ENCODE peak calls at places on chromosomes 3 and 15, in five cellular contexts. One of them, this sample, is unnamed.

GRCh38 chr3:119463171-119464169 is at the start of gene TMEM39A:
- DNase-seq in heart left ventricle: peak; percentile 100
- DNase-seq in tibial artery: peak; percentile 100
- DNase-seq in fibroblast of lung: peak; percentile 96
- DNase-seq in left ventricle myocardium inferior: peak; percentile 100
- DNase-seq in this sample: peak; percentile 100

GRCh38 chr3:20537234-20537633 is 351.2 kb upstream of the SGO1 start:
- DNase-seq in heart left ventricle: no peak
- DNase-seq in tibial artery: no peak
- DNase-seq in fibroblast of lung: no peak
- DNase-seq in left ventricle myocardium inferior: no peak
- DNase-seq in this sample: no peak

GRCh38 chr3:178289544-178290160 is 246.6 kb upstream of the KCNMB2 start:
- DNase-seq in heart left ventricle: no peak
- DNase-seq in tibial artery: no peak
- DNase-seq in fibroblast of lung: no peak
- DNase-seq in left ventricle myocardium inferior: peak; percentile 22
- DNase-seq in this sample: peak; percentile 49

GRCh38 chr15:25171856-25172687 is 217.3 kb downstream of the SNRPN start:
- DNase-seq in heart left ventricle: no peak
- DNase-seq in tibial artery: no peak
- DNase-seq in fibroblast of lung: no peak
- DNase-seq in left ventricle myocardium inferior: peak; percentile 6
- DNase-seq in this sample: peak; percentile 51

GRCh38 chr15:56537881-56538280 is 72.9 kb upstream of the MNS1 start:
- DNase-seq in heart left ventricle: peak; percentile 65
- DNase-seq in tibial artery: no peak
- DNase-seq in fibroblast of lung: peak; percentile 6
- DNase-seq in left ventricle myocardium inferior: no peak
- DNase-seq in this sample: peak; percentile 72

GRCh38 chr3:5728085-5728484 is 540.6 kb downstream of the EDEM1 start:
- DNase-seq in heart left ventricle: no peak
- DNase-seq in tibial artery: no peak
- DNase-seq in fibroblast of lung: no peak
- DNase-seq in left ventricle myocardium inferior: no peak
- DNase-seq in this sample: no peak

GRCh38 chr3:18988619-18989229 is 159.6 kb upstream of the KCNH8 start:
- DNase-seq in heart left ventricle: no peak
- DNase-seq in tibial artery: no peak
- DNase-seq in fibroblast of lung: peak; percentile 1
- DNase-seq in left ventricle myocardium inferior: no peak
- DNase-seq in this sample: no peak

GRCh38 chr3:124318014-124318413 is 326.1 kb upstream of the ROPN1 start:
- DNase-seq in heart left ventricle: no peak
- DNase-seq in tibial artery: no peak
- DNase-seq in fibroblast of lung: no peak
- DNase-seq in left ventricle myocardium inferior: no peak
- DNase-seq in this sample: no peak

GRCh38 chr3:47781326-47781684 is 388 bp downstream of the SMARCC1 start:
- DNase-seq in heart left ventricle: peak; percentile 83
- DNase-seq in tibial artery: peak; percentile 81
- DNase-seq in fibroblast of lung: no peak
- DNase-seq in left ventricle myocardium inferior: peak; percentile 70
- DNase-seq in this sample: no peak

GRCh38 chr3:177378168-177378567 is 180.9 kb upstream of the TBL1XR1 start:
- DNase-seq in heart left ventricle: no peak
- DNase-seq in tibial artery: no peak
- DNase-seq in fibroblast of lung: no peak
- DNase-seq in left ventricle myocardium inferior: no peak
- DNase-seq in this sample: no peak

GRCh38 chr3:3906171-3906570 is 106.9 kb downstream of the LRRN1 start:
- DNase-seq in heart left ventricle: no peak
- DNase-seq in tibial artery: no peak
- DNase-seq in fibroblast of lung: no peak
- DNase-seq in left ventricle myocardium inferior: no peak
- DNase-seq in this sample: peak; percentile 33

GRCh38 chr3:173065543-173065970 is 75.5 kb downstream of the SPATA16 start:
- DNase-seq in heart left ventricle: no peak
- DNase-seq in tibial artery: no peak
- DNase-seq in fibroblast of lung: peak; percentile 55
- DNase-seq in left ventricle myocardium inferior: no peak
- DNase-seq in this sample: no peak

GRCh38 chr15:69045810-69046209 is 31.3 kb downstream of the NOX5 start:
- DNase-seq in heart left ventricle: no peak
- DNase-seq in tibial artery: no peak
- DNase-seq in fibroblast of lung: peak; percentile 57
- DNase-seq in left ventricle myocardium inferior: no peak
- DNase-seq in this sample: no peak

GRCh38 chr15:61702224-61703120 is 357.8 kb downstream of the VPS13C start:
- DNase-seq in heart left ventricle: no peak
- DNase-seq in tibial artery: no peak
- DNase-seq in fibroblast of lung: no peak
- DNase-seq in left ventricle myocardium inferior: no peak
- DNase-seq in this sample: no peak

GRCh38 chr3:17749281-17749680 is 6.8 kb upstream of the TBC1D5 start:
- DNase-seq in heart left ventricle: no peak
- DNase-seq in tibial artery: no peak
- DNase-seq in fibroblast of lung: no peak
- DNase-seq in left ventricle myocardium inferior: no peak
- DNase-seq in this sample: no peak

GRCh38 chr3:175940881-175941280 is 1081.7 kb downstream of the NAALADL2 start:
- DNase-seq in heart left ventricle: no peak
- DNase-seq in tibial artery: no peak
- DNase-seq in fibroblast of lung: no peak
- DNase-seq in left ventricle myocardium inferior: no peak
- DNase-seq in this sample: no peak

GRCh38 chr3:51974963-51975856 is at the start of gene ABHD14A:
- DNase-seq in heart left ventricle: peak; percentile 90
- DNase-seq in tibial artery: peak; percentile 86
- DNase-seq in fibroblast of lung: peak; percentile 52
- DNase-seq in left ventricle myocardium inferior: peak; percentile 74
- DNase-seq in this sample: peak; percentile 92

GRCh38 chr3:137110392-137110996 is 152.7 kb downstream of the IL20RB start:
- DNase-seq in heart left ventricle: no peak
- DNase-seq in tibial artery: no peak
- DNase-seq in fibroblast of lung: peak; percentile 23
- DNase-seq in left ventricle myocardium inferior: no peak
- DNase-seq in this sample: no peak

GRCh38 chr15:99421172-99421656 is 144.6 kb upstream of the MEF2A start:
- DNase-seq in heart left ventricle: no peak
- DNase-seq in tibial artery: peak; percentile 33
- DNase-seq in fibroblast of lung: peak; percentile 20
- DNase-seq in left ventricle myocardium inferior: no peak
- DNase-seq in this sample: no peak

GRCh38 chr3:126307083-126307482 is 50.1 kb downstream of the KLF15 start:
- DNase-seq in heart left ventricle: peak; percentile 29
- DNase-seq in tibial artery: peak; percentile 62
- DNase-seq in fibroblast of lung: no peak
- DNase-seq in left ventricle myocardium inferior: no peak
- DNase-seq in this sample: no peak

GRCh38 chr3:101827211-101828174 is 21.8 kb upstream of the NFKBIZ start:
- DNase-seq in heart left ventricle: peak; percentile 79
- DNase-seq in tibial artery: peak; percentile 87
- DNase-seq in fibroblast of lung: peak; percentile 87
- DNase-seq in left ventricle myocardium inferior: peak; percentile 67
- DNase-seq in this sample: peak; percentile 88

GRCh38 chr3:171892457-171892856 is 49.3 kb downstream of the TMEM212 start:
- DNase-seq in heart left ventricle: no peak
- DNase-seq in tibial artery: no peak
- DNase-seq in fibroblast of lung: no peak
- DNase-seq in left ventricle myocardium inferior: no peak
- DNase-seq in this sample: no peak

GRCh38 chr3:113658107-113658506 is 38.3 kb downstream of the USF3 start:
- DNase-seq in heart left ventricle: no peak
- DNase-seq in tibial artery: no peak
- DNase-seq in fibroblast of lung: no peak
- DNase-seq in left ventricle myocardium inferior: no peak
- DNase-seq in this sample: no peak

GRCh38 chr3:177968891-177969290 is 567.3 kb upstream of the KCNMB2 start:
- DNase-seq in heart left ventricle: no peak
- DNase-seq in tibial artery: no peak
- DNase-seq in fibroblast of lung: peak; percentile 68
- DNase-seq in left ventricle myocardium inferior: no peak
- DNase-seq in this sample: no peak

GRCh38 chr15:41944313-41944940 is 27.9 kb downstream of the EHD4 start:
- DNase-seq in heart left ventricle: no peak
- DNase-seq in tibial artery: peak; percentile 80
- DNase-seq in fibroblast of lung: peak; percentile 95
- DNase-seq in left ventricle myocardium inferior: peak; percentile 55
- DNase-seq in this sample: no peak

GRCh38 chr15:73767794-73768501 is 14.8 kb upstream of the INSYN1 start:
- DNase-seq in heart left ventricle: no peak
- DNase-seq in tibial artery: no peak
- DNase-seq in fibroblast of lung: no peak
- DNase-seq in left ventricle myocardium inferior: no peak
- DNase-seq in this sample: no peak

GRCh38 chr3:32797776-32798175 is 20.0 kb upstream of the TRIM71 start:
- DNase-seq in heart left ventricle: no peak
- DNase-seq in tibial artery: no peak
- DNase-seq in fibroblast of lung: no peak
- DNase-seq in left ventricle myocardium inferior: no peak
- DNase-seq in this sample: no peak

GRCh38 chr3:185488465-185488864 is 10.4 kb downstream of the TMEM41A start:
- DNase-seq in heart left ventricle: no peak
- DNase-seq in tibial artery: no peak
- DNase-seq in fibroblast of lung: no peak
- DNase-seq in left ventricle myocardium inferior: no peak
- DNase-seq in this sample: no peak

GRCh38 chr3:188206787-188207186 is 52.8 kb downstream of the LPP start:
- DNase-seq in heart left ventricle: no peak
- DNase-seq in tibial artery: no peak
- DNase-seq in fibroblast of lung: no peak
- DNase-seq in left ventricle myocardium inferior: no peak
- DNase-seq in this sample: no peak
- H3K4me1 ChIP-seq in heart left ventricle: peaks cover 6% of the 10 kb centered on the region
- H3K4me1 ChIP-seq in tibial artery: peaks cover 94% of the 10 kb centered on the region
- H3K4me1 ChIP-seq in fibroblast of lung: peaks cover 22% of the 10 kb centered on the region
- H3K4me1 ChIP-seq in left ventricle myocardium inferior: peaks cover 76% of the 10 kb centered on the region
- H3K4me1 ChIP-seq in this sample: peaks cover 5% of the 10 kb centered on the region

DNA sequence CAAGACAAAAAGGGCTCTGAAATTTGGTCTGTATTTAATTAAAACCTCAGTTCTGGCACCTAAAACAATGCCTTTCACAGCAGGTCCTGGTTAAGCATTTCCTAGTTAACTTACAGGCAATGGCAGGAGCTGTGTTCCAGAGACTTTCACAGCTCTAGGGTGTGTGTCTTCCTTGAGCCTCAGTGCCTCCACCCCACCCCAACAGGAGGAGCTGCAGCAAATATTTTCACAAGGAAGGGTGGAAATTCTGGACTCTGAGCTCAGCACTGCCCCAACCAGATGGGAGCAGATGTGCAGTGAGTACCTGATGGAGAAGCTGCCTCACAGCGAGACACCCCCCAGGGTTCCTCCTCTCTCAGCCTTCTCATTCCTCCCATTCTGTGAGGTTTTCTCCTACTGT is 106.3 kb upstream of the SPATA12 start:
- DNase-seq in heart left ventricle: no peak
- DNase-seq in tibial artery: no peak
- DNase-seq in fibroblast of lung: no peak
- DNase-seq in left ventricle myocardium inferior: no peak
- DNase-seq in this sample: no peak
- TF ChIP-seq CTCF in heart left ventricle: no peak
- TF ChIP-seq CTCF in tibial artery: no peak
- TF ChIP-seq CTCF in fibroblast of lung: no peak
- TF ChIP-seq CTCF in left ventricle myocardium inferior: no peak
- TF ChIP-seq CTCF in this sample: no peak

GRCh38 chr3:139260793-139261736 is 82.8 kb upstream of the MRPS22 start:
- DNase-seq in heart left ventricle: no peak
- DNase-seq in tibial artery: no peak
- DNase-seq in fibroblast of lung: no peak
- DNase-seq in left ventricle myocardium inferior: no peak
- DNase-seq in this sample: no peak

GRCh38 chr3:139260041-139260486 is 83.8 kb upstream of the MRPS22 start:
- DNase-seq in heart left ventricle: no peak
- DNase-seq in tibial artery: no peak
- DNase-seq in fibroblast of lung: no peak
- DNase-seq in left ventricle myocardium inferior: no peak
- DNase-seq in this sample: no peak

GRCh38 chr3:139261754-139262632 is 81.8 kb upstream of the MRPS22 start:
- DNase-seq in heart left ventricle: no peak
- DNase-seq in tibial artery: no peak
- DNase-seq in fibroblast of lung: no peak
- DNase-seq in left ventricle myocardium inferior: no peak
- DNase-seq in this sample: no peak

GRCh38 chr3:139259398-139259797 is 84.4 kb upstream of the MRPS22 start:
- DNase-seq in heart left ventricle: no peak
- DNase-seq in tibial artery: no peak
- DNase-seq in fibroblast of lung: no peak
- DNase-seq in left ventricle myocardium inferior: no peak
- DNase-seq in this sample: no peak

GRCh38 chr3:139258276-139258675 is 85.5 kb upstream of the MRPS22 start:
- DNase-seq in heart left ventricle: no peak
- DNase-seq in tibial artery: no peak
- DNase-seq in fibroblast of lung: no peak
- DNase-seq in left ventricle myocardium inferior: no peak
- DNase-seq in this sample: no peak
- H3K9me3 ChIP-seq in heart left ventricle: no peaks in the 10 kb centered on the region
- H3K9me3 ChIP-seq in tibial artery: no peaks in the 10 kb centered on the region
- H3K9me3 ChIP-seq in fibroblast of lung: no peaks in the 10 kb centered on the region
- H3K9me3 ChIP-seq in left ventricle myocardium inferior: no peaks in the 10 kb centered on the region
- H3K9me3 ChIP-seq in this sample: no peaks in the 10 kb centered on the region

GRCh38 chr3:45921158-45922038 is 21.9 kb upstream of the CXCR6 start:
- DNase-seq in heart left ventricle: no peak
- DNase-seq in tibial artery: no peak
- DNase-seq in fibroblast of lung: no peak
- DNase-seq in left ventricle myocardium inferior: no peak
- DNase-seq in this sample: no peak
- H3K4me1 ChIP-seq in heart left ventricle: no peaks in the 10 kb centered on the region
- H3K4me1 ChIP-seq in tibial artery: no peaks in the 10 kb centered on the region
- H3K4me1 ChIP-seq in fibroblast of lung: peaks cover 2% of the 10 kb centered on the region
- H3K4me1 ChIP-seq in left ventricle myocardium inferior: peaks cover 23% of the 10 kb centered on the region
- H3K4me1 ChIP-seq in this sample: no peaks in the 10 kb centered on the region

GRCh38 chr15:52463638-52464037 is 65.0 kb downstream of the MYO5A start:
- DNase-seq in heart left ventricle: no peak
- DNase-seq in tibial artery: no peak
- DNase-seq in fibroblast of lung: peak; percentile 24
- DNase-seq in left ventricle myocardium inferior: no peak
- DNase-seq in this sample: no peak
- TF ChIP-seq CTCF in heart left ventricle: peak; percentile 19
- TF ChIP-seq CTCF in tibial artery: no peak
- TF ChIP-seq CTCF in fibroblast of lung: no peak
- TF ChIP-seq CTCF in left ventricle myocardium inferior: peak; percentile 44
- TF ChIP-seq CTCF in this sample: no peak

GRCh38 chr3:132265008-132265407 is 52.2 kb upstream of the ACP3 start:
- DNase-seq in heart left ventricle: no peak
- DNase-seq in tibial artery: no peak
- DNase-seq in fibroblast of lung: no peak
- DNase-seq in left ventricle myocardium inferior: no peak
- DNase-seq in this sample: no peak

GRCh38 chr3:132268956-132269355 is 48.3 kb upstream of the ACP3 start:
- DNase-seq in heart left ventricle: no peak
- DNase-seq in tibial artery: no peak
- DNase-seq in fibroblast of lung: peak; percentile 28
- DNase-seq in left ventricle myocardium inferior: no peak
- DNase-seq in this sample: no peak

GRCh38 chr3:132265488-132265887 is 51.7 kb upstream of the ACP3 start:
- DNase-seq in heart left ventricle: no peak
- DNase-seq in tibial artery: no peak
- DNase-seq in fibroblast of lung: no peak
- DNase-seq in left ventricle myocardium inferior: no peak
- DNase-seq in this sample: no peak

GRCh38 chr3:132262956-132263355 is 54.3 kb upstream of the ACP3 start:
- DNase-seq in heart left ventricle: no peak
- DNase-seq in tibial artery: no peak
- DNase-seq in fibroblast of lung: no peak
- DNase-seq in left ventricle myocardium inferior: no peak
- DNase-seq in this sample: no peak

GRCh38 chr3:132267594-132267993 is 49.6 kb upstream of the ACP3 start:
- DNase-seq in heart left ventricle: no peak
- DNase-seq in tibial artery: no peak
- DNase-seq in fibroblast of lung: no peak
- DNase-seq in left ventricle myocardium inferior: no peak
- DNase-seq in this sample: no peak
- H3K9me3 ChIP-seq in heart left ventricle: no peaks in the 10 kb centered on the region
- H3K9me3 ChIP-seq in tibial artery: no peaks in the 10 kb centered on the region
- H3K9me3 ChIP-seq in fibroblast of lung: no peaks in the 10 kb centered on the region
- H3K9me3 ChIP-seq in left ventricle myocardium inferior: peaks cover 6% of the 10 kb centered on the region
- H3K9me3 ChIP-seq in this sample: no peaks in the 10 kb centered on the region

This sample was measured in kidney.